ENCODE peak calls at places on chromosomes 3 and 15, in six cellular contexts. A, X, F, I, B and Y are unnamed samples.
A peak's percentile ranks its signal among the peaks of the same experiment; 100 is the strongest.

GRCh38 chr3:38558864-38559263 is 62.7 kb downstream of the EXOG start:
- DNase-seq in I (no peak), F (no peak), X (no peak), A (no peak), B (no peak), Y (no peak)

GRCh38 chr3:102174832-102175374 is 259.9 kb upstream of the ZPLD1 start:
- DNase-seq in F (no peak), B (no peak), I (no peak), A (no peak), X (peak; percentile 60), Y (no peak)

GRCh38 chr15:51758645-51759044 is 7.2 kb downstream of the TMOD2 start:
- DNase-seq in X (peak; percentile 68), B (no peak), I (no peak), F (peak; percentile 29), A (no peak), Y (no peak)

GRCh38 chr3:190562866-190563525 is 49.1 kb downstream of the IL1RAP start:
- DNase-seq in B (no peak), I (no peak), X (peak; percentile 92), A (no peak), F (no peak), Y (no peak)

GRCh38 chr15:47897525-47897924 is 180.2 kb downstream of the SEMA6D start:
- DNase-seq in A (peak; percentile 32), X (no peak), I (no peak), B (no peak), F (no peak), Y (no peak)

GRCh38 chr3:186413615-186414415 is 51.8 kb upstream of the DGKG start:
- DNase-seq in A (no peak), I (no peak), F (peak; percentile 51), X (peak; percentile 15), B (peak; percentile 15), Y (no peak)

GRCh38 chr3:136495213-136495612 is 245.1 kb downstream of the PCCB start:
- DNase-seq in I (no peak), A (no peak), X (no peak), B (no peak), F (no peak), Y (no peak)

GRCh38 chr3:62332771-62333381 is 40.5 kb downstream of the FEZF2 start:
- DNase-seq in B (peak; percentile 15), A (no peak), X (peak; percentile 9), I (no peak), F (no peak), Y (no peak)

GRCh38 chr3:48561045-48561736 is 2.4 kb downstream of the UCN2 start:
- DNase-seq in I (peak; percentile 67), B (peak; percentile 64), A (no peak), X (peak; percentile 63), F (peak; percentile 45), Y (peak; percentile 40)

GRCh38 chr15:78620839-78621421 is at the start of gene CHRNA3:
- DNase-seq in A (no peak), X (no peak), I (no peak), B (peak; percentile 23), F (peak; percentile 9), Y (no peak)

GRCh38 chr3:72894941-72895552 is 7.2 kb downstream of the GXYLT2 start:
- DNase-seq in X (no peak), B (no peak), A (no peak), I (no peak), F (no peak), Y (no peak)

GRCh38 chr15:30042556-30042955 is 40.2 kb upstream of the GOLGA8J start:
- DNase-seq in B (no peak), A (no peak), F (no peak), I (no peak), X (peak; percentile 83), Y (no peak)

GRCh38 chr3:12746419-12746818 is 12.6 kb downstream of the TMEM40 start:
- DNase-seq in X (no peak), I (no peak), F (no peak), B (no peak), A (no peak), Y (no peak)

GRCh38 chr15:100043069-100043641 is 298.6 kb downstream of the ADAMTS17 start:
- DNase-seq in B (no peak), I (no peak), F (no peak), X (peak; percentile 91), A (peak; percentile 80), Y (no peak)

GRCh38 chr3:45826908-45827307 is 15.0 kb downstream of the LZTFL1 start:
- DNase-seq in I (no peak), F (no peak), B (no peak), X (no peak), A (no peak), Y (no peak)

GRCh38 chr3:188698436-188698835 is 473.3 kb upstream of the TPRG1 start:
- DNase-seq in F (no peak), B (no peak), I (no peak), A (no peak), X (no peak), Y (no peak)

GRCh38 chr15:101103589-101103988 is 148.3 kb downstream of the CHSY1 start:
- DNase-seq in F (no peak), X (no peak), A (no peak), I (no peak), B (no peak), Y (no peak)

GRCh38 chr3:142115927-142116668 is 33.2 kb downstream of the TFDP2 start:
- DNase-seq in B (no peak), F (no peak), I (no peak), A (no peak), X (no peak), Y (no peak)

GRCh38 chr3:89560546-89560945 is 453.1 kb downstream of the EPHA3 start:
- DNase-seq in F (no peak), X (peak; percentile 93), I (no peak), A (peak; percentile 4), B (no peak), Y (no peak)

GRCh38 chr15:82165948-82166376 is 96.6 kb downstream of the EFL1 start:
- DNase-seq in I (no peak), F (no peak), A (no peak), X (no peak), B (no peak), Y (no peak)

GRCh38 chr15:45333550-45333949 is 44.8 kb downstream of the GATM start:
- DNase-seq in I (no peak), A (no peak), X (peak; percentile 19), F (peak; percentile 47), B (no peak), Y (no peak)

GRCh38 chr3:112303811-112304325 is 9.9 kb upstream of the SLC9C1 start:
- DNase-seq in X (peak; percentile 56), I (no peak), F (no peak), B (peak; percentile 10), A (no peak), Y (no peak)

GRCh38 chr3:14319654-14320182 is 82.7 kb upstream of the SLC6A6 start:
- DNase-seq in X (peak; percentile 73), I (peak; percentile 67), A (peak; percentile 72), B (peak; percentile 73), F (peak; percentile 67), Y (peak; percentile 92)

GRCh38 chr15:31327674-31328424 is 1.2 kb downstream of the KLF13 start:
- DNase-seq in A (peak; percentile 45), X (peak; percentile 18), I (no peak), B (peak; percentile 46), F (peak; percentile 76), Y (no peak)

GRCh38 chr15:69060041-69060481 is 45.6 kb downstream of the NOX5 start:
- DNase-seq in A (no peak), I (no peak), F (peak; percentile 57), X (no peak), B (no peak), Y (no peak)

GRCh38 chr3:30685267-30685667 is 78.9 kb downstream of the TGFBR2 start:
- DNase-seq in I (no peak), X (no peak), B (no peak), A (no peak), F (no peak), Y (no peak)

GRCh38 chr3:155292133-155292532 is 1.4 kb downstream of the STRIT1 start:
- DNase-seq in I (no peak), X (no peak), F (no peak), B (no peak), A (no peak), Y (no peak)

GRCh38 chr15:73374599-73374998 is 5.8 kb upstream of the HCN4 start:
- DNase-seq in X (no peak), B (no peak), I (no peak), A (no peak), F (no peak), Y (no peak)

GRCh38 chr3:170429050-170429449 is 10.4 kb downstream of the CLDN11 start:
- DNase-seq in F (no peak), A (no peak), X (peak; percentile 91), I (no peak), B (no peak), Y (no peak)

GRCh38 chr15:34799149-34799824 is 3.9 kb upstream of the ACTC1 start:
- DNase-seq in X (peak; percentile 10), A (no peak), F (peak; percentile 55), I (no peak), B (no peak), Y (no peak)

GRCh38 chr3:42179110-42179725 is 86.8 kb downstream of the CCK start:
- DNase-seq in I (no peak), B (no peak), X (peak; percentile 95), F (no peak), A (peak; percentile 88), Y (peak; percentile 57)

GRCh38 chr3:69494091-69494659 is 108.3 kb upstream of the FRMD4B start:
- DNase-seq in X (no peak), A (no peak), I (no peak), B (no peak), F (no peak), Y (no peak)

GRCh38 chr15:73959012-73959581 is 32.8 kb downstream of the LOXL1 start:
- DNase-seq in I (peak; percentile 27), B (no peak), X (no peak), A (no peak), F (no peak), Y (no peak)

GRCh38 chr15:74253276-74253921 is 17.3 kb downstream of the CCDC33 start:
- DNase-seq in I (no peak), A (no peak), X (peak; percentile 12), B (no peak), F (no peak), Y (no peak)

GRCh38 chr3:145326666-145327065 is 834.3 kb downstream of the PLOD2 start:
- DNase-seq in B (no peak), I (no peak), A (no peak), F (no peak), X (no peak), Y (no peak)

GRCh38 chr3:64011685-64012084 is 11.6 kb downstream of the PSMD6 start:
- DNase-seq in X (peak; percentile 90), F (no peak), B (no peak), A (peak; percentile 27), I (no peak), Y (no peak)

GRCh38 chr3:53677406-53677805 is 168.8 kb downstream of the CHDH start:
- DNase-seq in B (no peak), I (no peak), F (no peak), A (no peak), X (no peak), Y (no peak)

GRCh38 chr3:154786724-154787123 is 293.4 kb upstream of the MME start:
- DNase-seq in B (no peak), X (no peak), F (no peak), I (no peak), A (no peak), Y (no peak)

GRCh38 chr3:121152573-121152972 is 244.6 kb downstream of the STXBP5L start:
- DNase-seq in I (no peak), B (no peak), X (peak; percentile 12), A (peak; percentile 1), F (no peak), Y (no peak)

GRCh38 chr3:55169608-55170010 is 241.8 kb upstream of the LRTM1 start:
- DNase-seq in B (no peak), I (no peak), F (no peak), A (no peak), X (peak; percentile 100), Y (no peak)